ENCODE peak calls at places on chromosomes 5 and 9, in seven cellular contexts. U, Z, H, P, J, L and V are unnamed samples.

GRCh38 chr9:125549465-125550215 is 157.4 kb downstream of the MAPKAP1 start:
- DNase-seq in U (no peak), Z (no peak), H (peak), P (peak), J (no peak), L (no peak), V (peak)

GRCh38 chr9:92954078-92954861 is 6.9 kb downstream of the FGD3 start:
- DNase-seq in U (no peak), Z (peak), H (no peak), P (no peak), J (no peak), L (no peak), V (peak)

GRCh38 chr9:79224672-79225433 is 346.9 kb upstream of the TLE4 start:
- DNase-seq in U (peak), Z (no peak), H (peak), P (peak), J (no peak), L (peak), V (peak)

GRCh38 chr9:113807173-113808061 is 68.7 kb upstream of the ZNF618 start:
- DNase-seq in U (peak), Z (no peak), H (peak), P (peak), J (no peak), L (no peak), V (peak)

GRCh38 chr5:77218263-77218662 is 7.8 kb downstream of the PDE8B start:
- DNase-seq in U (peak), Z (no peak), H (no peak), P (no peak), J (no peak), L (no peak), V (no peak)

GRCh38 chr9:89888233-89888632 is 283.4 kb downstream of the GADD45G start:
- DNase-seq in U (no peak), Z (no peak), H (no peak), P (no peak), J (no peak), L (no peak), V (no peak)

GRCh38 chr9:130857864-130858730 is 23.0 kb downstream of the ABL1 start:
- DNase-seq in U (no peak), Z (peak), H (no peak), P (peak), J (no peak), L (peak), V (peak)

GRCh38 chr9:109171926-109172325 is 4.9 kb upstream of the FRRS1L start:
- DNase-seq in U (no peak), Z (no peak), H (no peak), P (peak), J (no peak), L (no peak), V (peak)

GRCh38 chr5:9194509-9194908 is 351.4 kb downstream of the SEMA5A start:
- DNase-seq in U (no peak), Z (no peak), H (no peak), P (peak), J (no peak), L (no peak), V (peak)

GRCh38 chr5:172150514-172151425 is 37.3 kb downstream of the STK10 start:
- DNase-seq in U (no peak), Z (no peak), H (no peak), P (no peak), J (no peak), L (no peak), V (peak)

GRCh38 chr5:150619359-150620230 is 20.9 kb upstream of the SYNPO start:
- DNase-seq in U (no peak), Z (no peak), H (peak), P (no peak), J (no peak), L (no peak), V (peak)

GRCh38 chr9:92378825-92379535 is 25.4 kb downstream of the OGN start:
- DNase-seq in U (no peak), Z (no peak), H (peak), P (peak), J (no peak), L (no peak), V (peak)

GRCh38 chr5:136249678-136250266 is 56.8 kb upstream of the SMIM32 start:
- DNase-seq in U (peak), Z (peak), H (peak), P (peak), J (peak), L (no peak), V (peak)

GRCh38 chr5:95935553-95936100 is 26.0 kb downstream of the ELL2 start:
- DNase-seq in U (no peak), Z (no peak), H (no peak), P (no peak), J (no peak), L (no peak), V (no peak)

GRCh38 chr9:116157436-116158138 is 4.0 kb downstream of the PAPPA start:
- DNase-seq in U (peak), Z (no peak), H (peak), P (no peak), J (no peak), L (no peak), V (peak)

GRCh38 chr5:443239-444151 is 519 bp downstream of the EXOC3 start:
- DNase-seq in U (peak), Z (no peak), H (peak), P (no peak), J (peak), L (no peak), V (no peak)

GRCh38 chr5:16756692-16757091 is 139.9 kb upstream of the RETREG1 start:
- DNase-seq in U (no peak), Z (no peak), H (no peak), P (no peak), J (no peak), L (no peak), V (no peak)

GRCh38 chr5:128304121-128304520 is 220.6 kb downstream of the SLC12A2 start:
- DNase-seq in U (peak), Z (peak), H (peak), P (peak), J (no peak), L (peak), V (peak)

GRCh38 chr9:135951889-135952663 is 9.1 kb downstream of the UBAC1 start:
- DNase-seq in U (no peak), Z (peak), H (no peak), P (peak), J (no peak), L (peak), V (no peak)

GRCh38 chr5:12911156-12911555 is 1006.9 kb upstream of the CTNND2 start:
- DNase-seq in U (no peak), Z (no peak), H (no peak), P (no peak), J (no peak), L (no peak), V (no peak)

GRCh38 chr9:80285325-80285724 is 713.6 kb downstream of the TLE4 start:
- DNase-seq in U (no peak), Z (no peak), H (peak), P (peak), J (no peak), L (no peak), V (no peak)

GRCh38 chr5:106843812-106844416 is 826.8 kb downstream of the EFNA5 start:
- DNase-seq in U (peak), Z (peak), H (peak), P (no peak), J (no peak), L (no peak), V (no peak)

GRCh38 chr9:81477669-81478068 is 211.7 kb downstream of the TLE1 start:
- DNase-seq in U (no peak), Z (no peak), H (no peak), P (no peak), J (no peak), L (no peak), V (peak)

GRCh38 chr5:2740051-2740848 is 11.2 kb downstream of the IRX2 start:
- DNase-seq in U (no peak), Z (no peak), H (no peak), P (no peak), J (no peak), L (no peak), V (peak)

GRCh38 chr5:14171091-14171490 is 27.9 kb downstream of the TRIO start:
- DNase-seq in U (no peak), Z (no peak), H (no peak), P (no peak), J (no peak), L (no peak), V (peak)

GRCh38 chr5:72231989-72232703 is 87.9 kb downstream of the MRPS27 start:
- DNase-seq in U (no peak), Z (no peak), H (no peak), P (no peak), J (no peak), L (no peak), V (no peak)

GRCh38 chr5:18745988-18746615 is 1111.8 kb downstream of the TAF11L14 start:
- DNase-seq in U (peak), Z (peak), H (no peak), P (no peak), J (no peak), L (no peak), V (no peak)

GRCh38 chr9:3517377-3518048 is 8.3 kb downstream of the RFX3 start:
- DNase-seq in U (no peak), Z (no peak), H (no peak), P (no peak), J (no peak), L (no peak), V (peak)

GRCh38 chr9:18863821-18864220 is 169.2 kb downstream of the SAXO1 start:
- DNase-seq in U (no peak), Z (no peak), H (no peak), P (no peak), J (no peak), L (no peak), V (peak)

GRCh38 chr9:129822825-129823162 is 1.1 kb downstream of the TOR1A start:
- DNase-seq in U (no peak), Z (no peak), H (no peak), P (no peak), J (peak), L (no peak), V (peak)

GRCh38 chr9:95116002-95116819 is 201.3 kb downstream of the FANCC start:
- DNase-seq in U (peak), Z (no peak), H (no peak), P (no peak), J (no peak), L (no peak), V (no peak)
- TF ChIP-seq CTCF in U (peak), Z (peak), H (peak), P (peak), J (peak), L (peak), V (no peak)

GRCh38 chr5:64347308-64347707 is 158.5 kb upstream of the RGS7BP start:
- DNase-seq in U (no peak), Z (no peak), H (peak), P (no peak), J (no peak), L (no peak), V (no peak)
- TF ChIP-seq CTCF in U (no peak), Z (no peak), H (no peak), P (no peak), J (no peak), L (no peak), V (no peak)

DNA sequence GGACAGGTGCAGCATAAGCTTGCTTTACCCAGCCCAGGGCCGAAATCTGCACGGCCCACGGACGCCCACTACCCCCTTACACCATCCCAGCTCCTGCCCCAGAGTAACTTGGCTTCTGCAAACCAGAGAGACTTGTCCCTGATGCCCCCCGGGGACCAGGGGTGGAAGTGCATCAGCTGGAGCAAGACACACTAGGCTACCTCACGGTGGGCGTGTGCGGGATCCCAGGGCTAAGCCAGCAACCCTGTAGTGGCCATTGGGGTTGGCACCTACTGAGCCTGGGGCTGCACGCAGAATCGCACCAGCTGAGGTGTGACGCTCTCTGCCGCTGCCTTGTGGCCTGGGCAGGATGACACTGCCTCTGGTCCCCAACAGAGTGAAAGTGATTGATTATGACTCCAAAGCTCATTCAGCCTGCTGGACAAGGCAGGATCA is 6.1 kb upstream of the ZNF79 start:
- DNase-seq in U (peak), Z (no peak), H (peak), P (no peak), J (peak), L (no peak), V (no peak)
- TF ChIP-seq CTCF in U (peak), Z (peak), H (peak), P (peak), J (no peak), L (peak), V (no peak)

DNA sequence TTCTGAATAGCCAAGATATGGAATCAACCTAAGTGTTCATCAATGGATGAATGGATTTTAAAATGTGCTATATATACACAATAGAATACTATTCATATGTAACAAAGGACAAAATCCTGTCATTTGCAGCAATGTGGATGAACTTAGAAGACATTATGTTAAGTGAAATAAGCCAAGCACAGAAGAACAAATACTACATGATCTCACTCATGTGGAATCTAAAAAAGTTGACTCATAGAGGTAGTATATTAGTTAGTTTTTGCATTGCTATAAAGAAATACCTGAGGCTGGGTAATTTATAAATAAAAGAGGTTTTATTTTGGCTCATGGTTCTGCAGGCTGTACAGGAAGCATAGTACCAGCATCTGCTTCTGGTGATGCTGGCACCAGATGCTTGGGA is 8.1 kb downstream of the CATSPER3 start:
- DNase-seq in U (no peak), Z (peak), H (no peak), P (no peak), J (no peak), L (no peak), V (no peak)
- TF ChIP-seq CTCF in U (no peak), Z (no peak), H (no peak), P (no peak), J (no peak), L (no peak), V (no peak)